ENCODE peak calls at places on chromosomes 5 and 9, in six cellular contexts. One of them, this sample, is unnamed.

GRCh38 chr9:33942471-33943083 is 106.1 kb downstream of the UBAP2 start:
- DNase-seq in brain microvascular endothelial cell: peak; percentile 67
- DNase-seq in stomach: no peak
- DNase-seq in gastrocnemius medialis: no peak
- DNase-seq in GM23338: no peak
- DNase-seq in neural progenitor cell: no peak
- DNase-seq in this sample: no peak

GRCh38 chr5:431001-431710 is 11.8 kb upstream of the EXOC3 start:
- DNase-seq in GM23338: peak; percentile 77
- DNase-seq in brain microvascular endothelial cell: peak; percentile 34
- DNase-seq in neural progenitor cell: peak; percentile 80
- DNase-seq in gastrocnemius medialis: no peak
- DNase-seq in stomach: peak; percentile 44
- DNase-seq in this sample: no peak

GRCh38 chr5:173391031-173391430 is 62.8 kb upstream of the STC2 start:
- DNase-seq in neural progenitor cell: peak; percentile 46
- DNase-seq in gastrocnemius medialis: no peak
- DNase-seq in brain microvascular endothelial cell: no peak
- DNase-seq in stomach: no peak
- DNase-seq in GM23338: no peak
- DNase-seq in this sample: no peak

GRCh38 chr9:137148661-137149060 is 9.7 kb downstream of the GRIN1 start:
- DNase-seq in brain microvascular endothelial cell: no peak
- DNase-seq in stomach: no peak
- DNase-seq in GM23338: no peak
- DNase-seq in gastrocnemius medialis: no peak
- DNase-seq in neural progenitor cell: no peak
- DNase-seq in this sample: no peak

GRCh38 chr9:93357649-93358048 is 93.8 kb upstream of the FAM120A start:
- DNase-seq in neural progenitor cell: no peak
- DNase-seq in stomach: no peak
- DNase-seq in brain microvascular endothelial cell: no peak
- DNase-seq in gastrocnemius medialis: no peak
- DNase-seq in GM23338: no peak
- DNase-seq in this sample: no peak

GRCh38 chr9:91741529-91741928 is 208.5 kb downstream of the ROR2 start:
- DNase-seq in stomach: no peak
- DNase-seq in neural progenitor cell: no peak
- DNase-seq in gastrocnemius medialis: no peak
- DNase-seq in brain microvascular endothelial cell: peak; percentile 69
- DNase-seq in GM23338: no peak
- DNase-seq in this sample: no peak

GRCh38 chr5:759111-759741 is 25.3 kb downstream of the ZDHHC11B start:
- DNase-seq in neural progenitor cell: peak; percentile 43
- DNase-seq in GM23338: peak; percentile 45
- DNase-seq in gastrocnemius medialis: peak; percentile 36
- DNase-seq in stomach: peak; percentile 90
- DNase-seq in brain microvascular endothelial cell: no peak
- DNase-seq in this sample: peak; percentile 69

GRCh38 chr5:159412284-159413046 is 82.2 kb upstream of the IL12B start:
- DNase-seq in neural progenitor cell: no peak
- DNase-seq in stomach: peak; percentile 26
- DNase-seq in GM23338: peak; percentile 36
- DNase-seq in gastrocnemius medialis: peak; percentile 16
- DNase-seq in brain microvascular endothelial cell: no peak
- DNase-seq in this sample: no peak

GRCh38 chr5:58184910-58185309 is 275.0 kb downstream of the PLK2 start:
- DNase-seq in neural progenitor cell: no peak
- DNase-seq in gastrocnemius medialis: no peak
- DNase-seq in stomach: no peak
- DNase-seq in GM23338: no peak
- DNase-seq in brain microvascular endothelial cell: peak; percentile 41
- DNase-seq in this sample: no peak

GRCh38 chr5:109876941-109877669 is 187.4 kb downstream of the MAN2A1 start:
- DNase-seq in GM23338: no peak
- DNase-seq in brain microvascular endothelial cell: peak; percentile 11
- DNase-seq in stomach: no peak
- DNase-seq in neural progenitor cell: no peak
- DNase-seq in gastrocnemius medialis: peak; percentile 48
- DNase-seq in this sample: no peak

GRCh38 chr9:95062601-95063065 is 254.9 kb downstream of the FANCC start:
- DNase-seq in stomach: no peak
- DNase-seq in gastrocnemius medialis: no peak
- DNase-seq in GM23338: no peak
- DNase-seq in neural progenitor cell: no peak
- DNase-seq in brain microvascular endothelial cell: no peak
- DNase-seq in this sample: no peak

GRCh38 chr5:67537439-67538342 is 341.1 kb upstream of the CD180 start:
- DNase-seq in brain microvascular endothelial cell: no peak
- DNase-seq in gastrocnemius medialis: no peak
- DNase-seq in GM23338: no peak
- DNase-seq in stomach: no peak
- DNase-seq in neural progenitor cell: no peak
- DNase-seq in this sample: no peak

GRCh38 chr5:138989720-138990119 is 114.6 kb upstream of the LRRTM2 start:
- DNase-seq in gastrocnemius medialis: no peak
- DNase-seq in brain microvascular endothelial cell: peak; percentile 50
- DNase-seq in GM23338: no peak
- DNase-seq in stomach: no peak
- DNase-seq in neural progenitor cell: no peak
- DNase-seq in this sample: no peak

GRCh38 chr9:71263451-71263850 is 142.0 kb upstream of the TRPM3 start:
- DNase-seq in stomach: no peak
- DNase-seq in brain microvascular endothelial cell: no peak
- DNase-seq in neural progenitor cell: no peak
- DNase-seq in GM23338: no peak
- DNase-seq in gastrocnemius medialis: no peak
- DNase-seq in this sample: no peak

GRCh38 chr5:128224336-128224735 is 140.8 kb downstream of the SLC12A2 start:
- DNase-seq in stomach: no peak
- DNase-seq in neural progenitor cell: no peak
- DNase-seq in GM23338: no peak
- DNase-seq in brain microvascular endothelial cell: no peak
- DNase-seq in gastrocnemius medialis: no peak
- DNase-seq in this sample: no peak

GRCh38 chr5:41508696-41509398 is 1.6 kb downstream of the PLCXD3 start:
- DNase-seq in gastrocnemius medialis: no peak
- DNase-seq in stomach: no peak
- DNase-seq in GM23338: no peak
- DNase-seq in brain microvascular endothelial cell: no peak
- DNase-seq in neural progenitor cell: no peak
- DNase-seq in this sample: no peak

GRCh38 chr9:121815556-121816448 is 164.4 kb downstream of the DAB2IP start:
- DNase-seq in neural progenitor cell: no peak
- DNase-seq in gastrocnemius medialis: no peak
- DNase-seq in brain microvascular endothelial cell: no peak
- DNase-seq in stomach: no peak
- DNase-seq in GM23338: no peak
- DNase-seq in this sample: no peak

GRCh38 chr5:116571568-116572321 is 2.9 kb downstream of the SEMA6A start:
- DNase-seq in neural progenitor cell: peak; percentile 49
- DNase-seq in stomach: no peak
- DNase-seq in gastrocnemius medialis: no peak
- DNase-seq in brain microvascular endothelial cell: no peak
- DNase-seq in GM23338: peak; percentile 51
- DNase-seq in this sample: no peak

GRCh38 chr5:50752800-50753199 is 86.4 kb downstream of the PARP8 start:
- DNase-seq in gastrocnemius medialis: no peak
- DNase-seq in brain microvascular endothelial cell: no peak
- DNase-seq in stomach: no peak
- DNase-seq in GM23338: no peak
- DNase-seq in neural progenitor cell: no peak
- DNase-seq in this sample: no peak

GRCh38 chr5:90965110-90965676 is 406.6 kb downstream of the ADGRV1 start:
- DNase-seq in GM23338: no peak
- DNase-seq in stomach: no peak
- DNase-seq in brain microvascular endothelial cell: no peak
- DNase-seq in neural progenitor cell: no peak
- DNase-seq in gastrocnemius medialis: no peak
- DNase-seq in this sample: no peak

GRCh38 chr9:126228779-126229444 is 97.7 kb upstream of the MVB12B start:
- DNase-seq in GM23338: peak; percentile 90
- DNase-seq in gastrocnemius medialis: peak; percentile 37
- DNase-seq in stomach: peak; percentile 72
- DNase-seq in brain microvascular endothelial cell: peak; percentile 53
- DNase-seq in neural progenitor cell: peak; percentile 89
- DNase-seq in this sample: peak; percentile 41

GRCh38 chr5:75666801-75667200 is 50.4 kb downstream of the POC5 start:
- DNase-seq in brain microvascular endothelial cell: no peak
- DNase-seq in neural progenitor cell: peak; percentile 32
- DNase-seq in GM23338: peak; percentile 24
- DNase-seq in stomach: no peak
- DNase-seq in gastrocnemius medialis: no peak
- DNase-seq in this sample: no peak
- TF ChIP-seq CTCF in brain microvascular endothelial cell: peak; percentile 28
- TF ChIP-seq CTCF in neural progenitor cell: no peak
- TF ChIP-seq CTCF in GM23338: no peak
- TF ChIP-seq CTCF in stomach: no peak
- TF ChIP-seq CTCF in gastrocnemius medialis: no peak
- TF ChIP-seq CTCF in this sample: no peak

GRCh38 chr5:33583332-33583731 is 142.6 kb downstream of the TARS1 start:
- DNase-seq in GM23338: no peak
- DNase-seq in neural progenitor cell: no peak
- DNase-seq in brain microvascular endothelial cell: no peak
- DNase-seq in stomach: no peak
- DNase-seq in gastrocnemius medialis: no peak
- DNase-seq in this sample: no peak

GRCh38 chr5:33592245-33592644 is 151.5 kb downstream of the TARS1 start:
- DNase-seq in neural progenitor cell: no peak
- DNase-seq in brain microvascular endothelial cell: no peak
- DNase-seq in gastrocnemius medialis: no peak
- DNase-seq in GM23338: no peak
- DNase-seq in stomach: no peak
- DNase-seq in this sample: no peak

GRCh38 chr5:33594006-33594405 is 153.2 kb downstream of the TARS1 start:
- DNase-seq in brain microvascular endothelial cell: peak; percentile 25
- DNase-seq in gastrocnemius medialis: no peak
- DNase-seq in GM23338: no peak
- DNase-seq in stomach: no peak
- DNase-seq in neural progenitor cell: no peak
- DNase-seq in this sample: no peak

GRCh38 chr5:33588654-33589372 is 148.0 kb downstream of the TARS1 start:
- DNase-seq in GM23338: peak; percentile 91
- DNase-seq in gastrocnemius medialis: no peak
- DNase-seq in neural progenitor cell: peak; percentile 77
- DNase-seq in stomach: peak; percentile 37
- DNase-seq in brain microvascular endothelial cell: no peak
- DNase-seq in this sample: no peak
- TF ChIP-seq CTCF in GM23338: peak; percentile 94
- TF ChIP-seq CTCF in gastrocnemius medialis: no peak
- TF ChIP-seq CTCF in neural progenitor cell: peak; percentile 86
- TF ChIP-seq CTCF in stomach: no peak
- TF ChIP-seq CTCF in brain microvascular endothelial cell: peak; percentile 71
- TF ChIP-seq CTCF in this sample: no peak

DNA sequence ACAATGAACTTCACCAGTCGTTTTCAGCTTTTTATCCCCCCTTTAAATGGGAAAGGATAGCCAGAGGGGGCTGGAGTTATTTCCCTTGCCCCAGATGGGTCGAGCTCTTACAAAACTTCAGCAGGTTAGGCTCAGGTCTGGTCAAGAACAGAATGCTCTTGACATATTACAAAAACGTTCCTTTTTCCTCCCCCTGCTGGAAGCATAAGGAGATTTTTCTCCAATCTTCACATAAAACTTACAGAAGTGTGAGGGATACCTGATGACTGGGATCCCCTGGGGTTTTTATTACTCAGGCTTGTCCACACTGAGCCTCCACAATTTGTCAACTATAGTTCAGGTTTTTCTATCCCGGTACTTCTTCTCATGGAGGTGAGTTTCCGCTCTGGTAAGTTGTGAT is 60.8 kb downstream of the CSF2 start:
- DNase-seq in neural progenitor cell: no peak
- DNase-seq in brain microvascular endothelial cell: peak; percentile 9
- DNase-seq in gastrocnemius medialis: no peak
- DNase-seq in stomach: no peak
- DNase-seq in GM23338: peak; percentile 23
- DNase-seq in this sample: no peak
- TF ChIP-seq CTCF in neural progenitor cell: peak; percentile 18
- TF ChIP-seq CTCF in brain microvascular endothelial cell: peak; percentile 47
- TF ChIP-seq CTCF in gastrocnemius medialis: no peak
- TF ChIP-seq CTCF in stomach: no peak
- TF ChIP-seq CTCF in GM23338: peak; percentile 32
- TF ChIP-seq CTCF in this sample: no peak

DNA sequence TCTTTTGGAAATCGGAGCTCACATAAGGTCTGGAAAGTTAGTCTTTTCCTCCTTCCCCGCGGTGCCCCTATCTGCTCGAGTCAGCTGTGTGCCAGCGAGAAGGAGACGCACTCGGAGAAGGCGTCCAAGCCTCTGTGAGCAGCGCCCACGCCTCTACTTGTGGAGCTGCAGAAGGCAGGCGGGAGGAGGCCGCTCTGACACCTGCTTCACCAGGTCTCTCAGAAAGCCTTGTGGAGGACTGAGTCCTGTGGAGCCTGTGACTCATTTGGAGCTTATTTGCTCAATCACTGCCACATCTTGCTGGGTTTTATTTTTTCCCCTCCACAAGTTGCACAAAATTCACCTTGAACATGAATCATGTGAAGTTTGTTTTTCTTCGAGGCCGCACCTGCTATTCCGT is 117.5 kb downstream of the IRX2 start:
- DNase-seq in brain microvascular endothelial cell: no peak
- DNase-seq in stomach: no peak
- DNase-seq in GM23338: no peak
- DNase-seq in neural progenitor cell: no peak
- DNase-seq in gastrocnemius medialis: no peak
- DNase-seq in this sample: no peak
- TF ChIP-seq CTCF in brain microvascular endothelial cell: no peak
- TF ChIP-seq CTCF in stomach: no peak
- TF ChIP-seq CTCF in GM23338: no peak
- TF ChIP-seq CTCF in neural progenitor cell: no peak
- TF ChIP-seq CTCF in gastrocnemius medialis: no peak
- TF ChIP-seq CTCF in this sample: no peak

This sample was measured in omental fat pad.